ENCODE peak calls at places on chromosomes 11 and 22, in seven cellular contexts. K, A, Y, S, H, X and R are unnamed samples. For H3K9me3, the result is how much of the 10 kb centered on the place peaks cover.

GRCh38 chr11:115643491-115643995 is 139.3 kb upstream of the CADM1 start:
- DNase-seq in K (no peak), A (no peak), Y (no peak), S (no peak), H (no peak), X (no peak), R (no peak)

GRCh38 chr22:37239336-37240239 is 4.5 kb downstream of the RAC2 start:
- DNase-seq in K (no peak), A (no peak), Y (no peak), S (peak), H (no peak), X (peak), R (no peak)

GRCh38 chr11:86977441-86978050 is 22.4 kb upstream of the FZD4 start:
- DNase-seq in K (no peak), A (no peak), Y (no peak), S (peak), H (no peak), X (no peak), R (no peak)

GRCh38 chr11:120098503-120099054 is 39.3 kb downstream of the TRIM29 start:
- DNase-seq in K (no peak), A (no peak), Y (no peak), S (no peak), H (no peak), X (no peak), R (no peak)

GRCh38 chr11:48170840-48171233 is 45.8 kb upstream of the OR4B1 start:
- DNase-seq in K (no peak), A (no peak), Y (no peak), S (no peak), H (peak), X (no peak), R (no peak)

GRCh38 chr11:130555251-130555841 is 106.9 kb downstream of the ADAMTS15 start:
- DNase-seq in K (no peak), A (no peak), Y (no peak), S (peak), H (peak), X (no peak), R (no peak)

GRCh38 chr11:93743316-93743715 is 1.8 kb downstream of the C11orf54 start:
- DNase-seq in K (peak), A (peak), Y (no peak), S (no peak), H (no peak), X (peak), R (no peak)

GRCh38 chr11:3994030-3994640 is 100.5 kb upstream of the RRM1 start:
- DNase-seq in K (no peak), A (no peak), Y (no peak), S (no peak), H (peak), X (no peak), R (no peak)

GRCh38 chr11:93959663-93960062 is 61.5 kb upstream of the HEPHL1 start:
- DNase-seq in K (no peak), A (no peak), Y (no peak), S (no peak), H (no peak), X (no peak), R (no peak)

GRCh38 chr11:103844327-103845215 is 191.9 kb upstream of the DDI1 start:
- DNase-seq in K (no peak), A (no peak), Y (no peak), S (no peak), H (no peak), X (no peak), R (no peak)

GRCh38 chr11:19311306-19312030 is 70.7 kb upstream of the E2F8 start:
- DNase-seq in K (peak), A (no peak), Y (peak), S (no peak), H (peak), X (no peak), R (peak)

GRCh38 chr11:75428301-75428724 is 4.7 kb downstream of the KLHL35 start:
- DNase-seq in K (peak), A (peak), Y (peak), S (peak), H (peak), X (peak), R (peak)

GRCh38 chr22:19799322-19800190 is 39.0 kb downstream of the TBX1 start:
- DNase-seq in K (no peak), A (peak), Y (no peak), S (no peak), H (peak), X (peak), R (no peak)

GRCh38 chr11:2521681-2522630 is 77.1 kb downstream of the KCNQ1 start:
- DNase-seq in K (peak), A (peak), Y (no peak), S (peak), H (no peak), X (peak), R (no peak)

GRCh38 chr11:748007-748359 is 719 bp downstream of the TALDO1 start:
- DNase-seq in K (peak), A (peak), Y (no peak), S (no peak), H (peak), X (peak), R (no peak)
- H3K27ac ChIP-seq in K (peak), A (peak), Y (peak), S (peak), H (peak), X (peak), R (no peak)

GRCh38 chr11:95104121-95104830 is 14.6 kb downstream of the ENDOD1 start:
- DNase-seq in K (no peak), A (no peak), Y (no peak), S (no peak), H (no peak), X (no peak), R (no peak)
- TF ChIP-seq CTCF in K (no peak), A (no peak), Y (no peak), S (no peak), H (no peak), X (no peak), R (no peak)

GRCh38 chr11:126704144-126704543 is 296.4 kb downstream of the KIRREL3 start:
- DNase-seq in K (no peak), A (no peak), Y (no peak), S (no peak), H (no peak), X (no peak), R (no peak)

GRCh38 chr11:126701555-126701897 is 299.0 kb downstream of the KIRREL3 start:
- DNase-seq in K (no peak), A (no peak), Y (no peak), S (no peak), H (no peak), X (no peak), R (no peak)

GRCh38 chr11:126702165-126702738 is 298.3 kb downstream of the KIRREL3 start:
- DNase-seq in K (no peak), A (no peak), Y (no peak), S (no peak), H (no peak), X (no peak), R (no peak)

GRCh38 chr11:126703661-126704060 is 296.9 kb downstream of the KIRREL3 start:
- DNase-seq in K (no peak), A (no peak), Y (no peak), S (no peak), H (peak), X (no peak), R (no peak)

DNA sequence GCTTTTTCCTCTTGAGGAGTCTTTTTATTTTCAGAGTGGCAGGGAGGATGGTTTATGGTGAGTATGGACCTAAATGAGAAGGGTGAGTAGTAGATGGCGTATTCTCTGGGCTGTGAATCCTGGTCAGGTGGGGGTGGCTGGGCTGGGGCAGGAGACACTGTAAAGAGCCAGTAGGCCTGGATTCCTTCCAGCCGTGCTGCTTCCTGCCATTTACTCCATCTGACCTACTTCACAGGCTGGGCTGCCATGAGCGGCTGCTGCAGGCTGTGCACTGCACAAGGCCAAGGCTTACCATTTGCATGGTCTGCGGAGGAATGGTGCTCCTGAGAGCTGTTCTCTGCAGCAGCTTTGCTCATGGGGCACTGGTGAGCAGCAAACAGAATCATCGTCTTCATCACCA is 297.6 kb downstream of the KIRREL3 start:
- DNase-seq in K (no peak), A (no peak), Y (no peak), S (no peak), H (peak), X (no peak), R (no peak)
- H3K9me3 ChIP-seq in K (under half), A (under half), Y (under half), S (under half), H (under half), X (under half), R (under half)

DNA sequence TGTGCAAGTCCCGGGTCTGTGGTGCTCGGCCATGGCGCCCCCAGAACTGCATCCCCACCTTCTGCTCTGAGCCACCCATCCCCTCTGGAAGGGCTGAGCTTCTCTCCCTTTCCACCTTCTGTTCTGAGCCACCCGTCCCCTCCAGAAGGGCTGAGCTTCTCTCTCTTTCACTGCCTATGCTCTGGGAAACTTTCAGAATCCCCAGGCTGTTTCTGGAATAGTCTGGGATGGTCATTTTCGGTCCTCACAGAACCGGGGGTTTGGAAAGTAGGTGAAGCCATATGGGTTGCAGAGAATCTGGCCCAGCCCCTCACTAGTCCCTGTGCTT is 3.4 kb upstream of the BID start:
- DNase-seq in K (no peak), A (peak), Y (no peak), S (no peak), H (no peak), X (no peak), R (no peak)
- H3K27ac ChIP-seq in K (peak), A (no peak), Y (no peak), S (no peak), H (no peak), X (peak), R (peak)

GRCh38 chr22:49326558-49326957 is 501.1 kb downstream of the BRD1 start:
- DNase-seq in K (no peak), A (no peak), Y (no peak), S (no peak), H (no peak), X (peak), R (no peak)
- TF ChIP-seq CTCF in K (no peak), A (no peak), Y (no peak), S (no peak), H (no peak), X (no peak), R (no peak)

GRCh38 chr11:134447696-134448095 is 35.7 kb upstream of the B3GAT1 start:
- DNase-seq in K (no peak), A (no peak), Y (no peak), S (no peak), H (no peak), X (no peak), R (no peak)
- H3K9me3 ChIP-seq in K (under half), A (under half), Y (under half), S (under half), H (under half), X (under half), R (under half)

GRCh38 chr22:44726439-44726838 is 24.4 kb downstream of the PRR5 start:
- DNase-seq in K (no peak), A (no peak), Y (no peak), S (no peak), H (no peak), X (no peak), R (no peak)
- H3K27ac ChIP-seq in K (no peak), A (no peak), Y (no peak), S (no peak), H (no peak), X (no peak), R (no peak)

DNA sequence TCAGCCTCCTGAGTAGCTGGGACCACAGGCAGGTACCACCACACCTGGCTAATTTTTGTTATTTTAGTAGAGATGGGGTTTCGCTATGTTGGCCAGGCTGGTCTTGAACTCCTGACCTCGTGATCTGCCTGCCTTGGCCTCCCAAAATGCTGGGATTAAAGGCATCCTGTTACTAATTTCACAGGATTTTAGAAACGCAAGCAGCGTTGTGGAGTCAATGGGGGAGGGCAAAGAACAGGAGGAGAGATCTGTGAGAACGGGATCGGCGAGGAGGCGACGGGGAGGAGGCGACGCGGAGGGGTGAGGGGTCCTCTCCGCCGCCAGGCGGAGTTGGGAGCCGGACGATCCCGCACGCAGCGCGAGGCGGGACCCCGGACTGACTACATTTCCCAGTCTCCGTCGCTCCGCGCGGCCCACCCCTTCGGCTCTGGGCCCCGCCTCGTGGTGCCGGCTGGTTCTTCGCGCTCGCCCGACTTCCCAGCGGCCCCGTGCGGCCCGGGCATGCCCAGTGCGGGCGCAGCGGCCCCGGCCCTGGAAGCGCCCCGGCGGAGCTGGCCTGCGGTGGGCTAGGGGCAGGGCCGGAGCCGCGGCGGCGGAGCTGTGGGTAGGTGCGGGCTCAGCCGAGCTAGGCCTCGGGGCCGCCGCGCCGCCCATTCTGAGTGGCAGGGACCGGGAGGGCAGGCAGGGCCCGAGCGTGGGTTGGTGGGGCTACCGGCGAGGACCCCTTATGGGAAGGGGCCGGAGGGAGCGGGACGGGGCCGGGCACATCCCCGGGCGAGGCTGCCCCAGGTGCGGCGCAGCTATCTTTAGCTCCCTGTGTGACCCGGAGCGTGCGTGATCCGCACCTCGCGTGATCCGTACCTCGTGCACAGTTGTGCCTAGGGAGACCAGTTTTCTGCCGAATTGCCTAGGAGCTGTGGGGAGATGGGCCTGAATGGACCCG is at the start of gene EI24:
- DNase-seq in K (peak), A (peak), Y (peak), S (peak), H (peak), X (peak), R (peak)
- TF ChIP-seq CTCF in K (peak), A (no peak), Y (peak), S (peak), H (peak), X (peak), R (peak)

GRCh38 chr22:29028468-29028867 is 33.2 kb downstream of the C22orf31 start:
- DNase-seq in K (no peak), A (no peak), Y (no peak), S (no peak), H (no peak), X (no peak), R (no peak)

GRCh38 chr22:29022101-29022817 is 39.4 kb downstream of the C22orf31 start:
- DNase-seq in K (no peak), A (no peak), Y (no peak), S (no peak), H (no peak), X (no peak), R (no peak)

GRCh38 chr22:29018293-29019189 is 43.1 kb downstream of the C22orf31 start:
- DNase-seq in K (no peak), A (no peak), Y (no peak), S (no peak), H (no peak), X (no peak), R (no peak)

GRCh38 chr22:29026579-29026978 is 35.1 kb downstream of the C22orf31 start:
- DNase-seq in K (no peak), A (no peak), Y (no peak), S (no peak), H (no peak), X (no peak), R (no peak)

DNA sequence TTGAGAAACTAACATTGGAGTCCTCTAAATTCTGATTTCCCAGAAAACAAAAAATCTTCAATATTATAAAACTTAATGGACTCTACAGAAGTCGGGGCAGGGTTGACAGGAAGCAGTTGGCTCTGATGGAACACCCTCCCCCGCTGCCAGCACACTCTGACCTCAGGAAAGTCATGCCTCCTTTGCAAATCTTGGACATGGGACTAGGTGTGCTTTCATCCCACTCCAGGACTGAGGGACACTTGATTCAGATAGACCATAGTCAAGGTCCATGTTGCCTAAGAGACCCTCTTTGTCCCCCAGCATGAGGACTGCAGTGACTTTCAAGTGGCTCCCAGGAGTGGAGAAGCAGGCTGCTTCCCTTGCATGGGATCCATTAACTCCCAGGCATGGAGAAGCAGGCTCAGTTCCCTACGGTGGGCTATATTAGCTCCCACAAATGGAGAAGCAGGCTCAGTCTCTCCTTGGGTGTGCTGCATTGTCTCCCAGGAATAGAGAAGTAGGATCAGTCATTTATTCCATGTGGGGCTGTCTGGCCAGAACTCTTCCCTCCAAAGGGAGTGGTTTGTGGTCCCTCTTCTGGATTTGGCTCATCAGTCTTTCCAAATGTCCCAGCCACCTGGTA is 38.3 kb downstream of the C22orf31 start:
- DNase-seq in K (no peak), A (no peak), Y (no peak), S (no peak), H (no peak), X (no peak), R (no peak)
- H3K9me3 ChIP-seq in K (under half), A (under half), Y (under half), S (under half), H (under half), X (under half), R (under half)